ENCODE peak calls at places on chromosomes 2 and 18, in five cellular contexts. One of them, this sample, is unnamed.

GRCh38 chr2:193783681-193784080 is 1588.9 kb upstream of the TMEFF2 start:
- DNase-seq in ACHN: no peak
- DNase-seq in putamen: no peak
- DNase-seq in neural progenitor cell: no peak
- DNase-seq in adrenal gland: no peak
- DNase-seq in this sample: no peak

GRCh38 chr18:24026457-24026856 is 11.9 kb downstream of the TTC39C start:
- DNase-seq in neural progenitor cell: no peak
- DNase-seq in ACHN: no peak
- DNase-seq in adrenal gland: no peak
- DNase-seq in putamen: no peak
- DNase-seq in this sample: no peak

GRCh38 chr2:199757466-199757865 is 93.5 kb downstream of the FTCDNL1 start:
- DNase-seq in neural progenitor cell: no peak
- DNase-seq in putamen: peak; percentile 93
- DNase-seq in ACHN: no peak
- DNase-seq in adrenal gland: peak; percentile 43
- DNase-seq in this sample: peak; percentile 66

GRCh38 chr18:7657050-7657449 is 89.9 kb downstream of the PTPRM start:
- DNase-seq in adrenal gland: no peak
- DNase-seq in putamen: no peak
- DNase-seq in neural progenitor cell: no peak
- DNase-seq in ACHN: no peak
- DNase-seq in this sample: no peak

GRCh38 chr2:232850039-232850438 is 20.0 kb upstream of the SNORC start:
- DNase-seq in putamen: no peak
- DNase-seq in ACHN: no peak
- DNase-seq in adrenal gland: no peak
- DNase-seq in neural progenitor cell: no peak
- DNase-seq in this sample: no peak

GRCh38 chr2:72828840-72829507 is 3.1 kb upstream of the EXOC6B start:
- DNase-seq in neural progenitor cell: no peak
- DNase-seq in putamen: no peak
- DNase-seq in ACHN: no peak
- DNase-seq in adrenal gland: no peak
- DNase-seq in this sample: no peak

GRCh38 chr18:6807504-6808257 is 78.2 kb downstream of the ARHGAP28 start:
- DNase-seq in putamen: no peak
- DNase-seq in adrenal gland: no peak
- DNase-seq in ACHN: no peak
- DNase-seq in neural progenitor cell: no peak
- DNase-seq in this sample: no peak

GRCh38 chr2:68432696-68433658 is 34.1 kb downstream of the FBXO48 start:
- DNase-seq in ACHN: no peak
- DNase-seq in neural progenitor cell: no peak
- DNase-seq in adrenal gland: no peak
- DNase-seq in putamen: no peak
- DNase-seq in this sample: no peak

GRCh38 chr2:111122631-111123421 is 2.1 kb downstream of the BCL2L11 start:
- DNase-seq in adrenal gland: peak; percentile 91
- DNase-seq in ACHN: peak; percentile 69
- DNase-seq in neural progenitor cell: peak; percentile 94
- DNase-seq in putamen: peak; percentile 69
- DNase-seq in this sample: peak; percentile 87

GRCh38 chr18:72742002-72742401 is 125.8 kb downstream of the NETO1 start:
- DNase-seq in ACHN: no peak
- DNase-seq in adrenal gland: no peak
- DNase-seq in neural progenitor cell: no peak
- DNase-seq in putamen: no peak
- DNase-seq in this sample: no peak

GRCh38 chr2:160205511-160205910 is 5.4 kb upstream of the ITGB6 start:
- DNase-seq in putamen: no peak
- DNase-seq in ACHN: peak; percentile 100
- DNase-seq in neural progenitor cell: no peak
- DNase-seq in adrenal gland: peak; percentile 91
- DNase-seq in this sample: peak; percentile 64

GRCh38 chr18:58241026-58241679 is 197.1 kb downstream of the NEDD4L start:
- DNase-seq in adrenal gland: no peak
- DNase-seq in ACHN: no peak
- DNase-seq in neural progenitor cell: no peak
- DNase-seq in putamen: no peak
- DNase-seq in this sample: no peak

GRCh38 chr18:12234451-12235190 is 19.5 kb upstream of the CIDEA start:
- DNase-seq in neural progenitor cell: no peak
- DNase-seq in putamen: no peak
- DNase-seq in ACHN: no peak
- DNase-seq in adrenal gland: no peak
- DNase-seq in this sample: no peak

GRCh38 chr2:218289639-218290315 is 2.5 kb downstream of the TMBIM1 start:
- DNase-seq in ACHN: no peak
- DNase-seq in adrenal gland: peak; percentile 31
- DNase-seq in neural progenitor cell: no peak
- DNase-seq in putamen: no peak
- DNase-seq in this sample: no peak

GRCh38 chr2:241894681-241895426 is 25.3 kb downstream of the RTP5 start:
- DNase-seq in adrenal gland: peak; percentile 31
- DNase-seq in putamen: no peak
- DNase-seq in neural progenitor cell: no peak
- DNase-seq in ACHN: no peak
- DNase-seq in this sample: peak; percentile 52

GRCh38 chr2:151907933-151908882 is 80.0 kb upstream of the ARL5A start:
- DNase-seq in putamen: no peak
- DNase-seq in neural progenitor cell: peak; percentile 68
- DNase-seq in ACHN: no peak
- DNase-seq in adrenal gland: peak; percentile 29
- DNase-seq in this sample: no peak

GRCh38 chr2:106572541-106573148 is 85.5 kb downstream of the CD8B2 start:
- DNase-seq in putamen: no peak
- DNase-seq in adrenal gland: no peak
- DNase-seq in ACHN: peak; percentile 46
- DNase-seq in neural progenitor cell: peak; percentile 60
- DNase-seq in this sample: no peak

GRCh38 chr18:67916142-67916541 is 399.6 kb upstream of the DSEL start:
- DNase-seq in adrenal gland: no peak
- DNase-seq in neural progenitor cell: no peak
- DNase-seq in putamen: no peak
- DNase-seq in ACHN: no peak
- DNase-seq in this sample: no peak

GRCh38 chr2:238868616-238869292 is 20.9 kb downstream of the TWIST2 start:
- DNase-seq in neural progenitor cell: no peak
- DNase-seq in putamen: no peak
- DNase-seq in adrenal gland: no peak
- DNase-seq in ACHN: no peak
- DNase-seq in this sample: peak; percentile 84

GRCh38 chr18:8706981-8707940 is 1.9 kb downstream of the MTCL1 start:
- DNase-seq in ACHN: peak; percentile 65
- DNase-seq in neural progenitor cell: peak; percentile 86
- DNase-seq in putamen: peak; percentile 62
- DNase-seq in adrenal gland: no peak
- DNase-seq in this sample: peak; percentile 56

GRCh38 chr2:144713410-144713809 is 193.5 kb upstream of the ZEB2 start:
- DNase-seq in neural progenitor cell: no peak
- DNase-seq in ACHN: no peak
- DNase-seq in adrenal gland: no peak
- DNase-seq in putamen: no peak
- DNase-seq in this sample: no peak

GRCh38 chr2:231597014-231597611 is 4.4 kb downstream of the TEX44 start:
- DNase-seq in adrenal gland: no peak
- DNase-seq in ACHN: no peak
- DNase-seq in putamen: peak; percentile 76
- DNase-seq in neural progenitor cell: no peak
- DNase-seq in this sample: peak; percentile 88